ENCODE peak calls at places on chromosome 22, in four cellular contexts. One of them, this sample, is unnamed.

GRCh38 chr22:28237092-28237491 is 318.0 kb upstream of the PITPNB start:
- DNase-seq in PC-9: no peak
- DNase-seq in fibroblast of villous mesenchyme: peak; percentile 73
- DNase-seq in stomach: no peak
- DNase-seq in this sample: peak; percentile 41

GRCh38 chr22:33116846-33117547 is 58.8 kb upstream of the SYN3 start:
- DNase-seq in PC-9: peak; percentile 64
- DNase-seq in stomach: no peak
- DNase-seq in fibroblast of villous mesenchyme: no peak
- DNase-seq in this sample: no peak

GRCh38 chr22:47151490-47151889 is 389.0 kb downstream of the TBC1D22A start:
- DNase-seq in stomach: no peak
- DNase-seq in PC-9: no peak
- DNase-seq in fibroblast of villous mesenchyme: peak; percentile 25
- DNase-seq in this sample: peak; percentile 62

GRCh38 chr22:47205081-47205491 is 442.6 kb downstream of the TBC1D22A start:
- DNase-seq in PC-9: no peak
- DNase-seq in fibroblast of villous mesenchyme: no peak
- DNase-seq in stomach: peak; percentile 19
- DNase-seq in this sample: no peak

GRCh38 chr22:23199159-23199558 is 18.9 kb downstream of the BCR start:
- DNase-seq in fibroblast of villous mesenchyme: no peak
- DNase-seq in PC-9: no peak
- DNase-seq in stomach: no peak
- DNase-seq in this sample: peak; percentile 38

GRCh38 chr22:49364398-49364797 is 463.3 kb downstream of the BRD1 start:
- DNase-seq in fibroblast of villous mesenchyme: no peak
- DNase-seq in PC-9: no peak
- DNase-seq in stomach: peak; percentile 16
- DNase-seq in this sample: no peak

GRCh38 chr22:45640291-45640940 is 31.2 kb upstream of the ATXN10 start:
- DNase-seq in fibroblast of villous mesenchyme: no peak
- DNase-seq in PC-9: no peak
- DNase-seq in stomach: no peak
- DNase-seq in this sample: no peak

GRCh38 chr22:49671331-49672012 is 156.2 kb downstream of the BRD1 start:
- DNase-seq in PC-9: no peak
- DNase-seq in fibroblast of villous mesenchyme: no peak
- DNase-seq in stomach: peak; percentile 3
- DNase-seq in this sample: no peak

GRCh38 chr22:19566599-19567382 is 42.6 kb upstream of the CLDN5 start:
- DNase-seq in PC-9: no peak
- DNase-seq in fibroblast of villous mesenchyme: no peak
- DNase-seq in stomach: no peak
- DNase-seq in this sample: no peak

GRCh38 chr22:44425356-44425755 is 72.7 kb downstream of the RTL6 start:
- DNase-seq in stomach: no peak
- DNase-seq in PC-9: no peak
- DNase-seq in fibroblast of villous mesenchyme: no peak
- DNase-seq in this sample: no peak

GRCh38 chr22:47059701-47060161 is 297.3 kb downstream of the TBC1D22A start:
- DNase-seq in fibroblast of villous mesenchyme: peak; percentile 23
- DNase-seq in stomach: no peak
- DNase-seq in PC-9: no peak
- DNase-seq in this sample: peak; percentile 31

GRCh38 chr22:17972385-17973181 is 51.8 kb downstream of the MICAL3 start:
- DNase-seq in stomach: no peak
- DNase-seq in fibroblast of villous mesenchyme: peak; percentile 87
- DNase-seq in PC-9: peak; percentile 74
- DNase-seq in this sample: peak; percentile 74

GRCh38 chr22:17370036-17370765 is 941 bp downstream of the CECR2 start:
- DNase-seq in fibroblast of villous mesenchyme: no peak
- DNase-seq in stomach: no peak
- DNase-seq in PC-9: no peak
- DNase-seq in this sample: no peak

GRCh38 chr22:47057916-47058585 is 295.6 kb downstream of the TBC1D22A start:
- DNase-seq in stomach: no peak
- DNase-seq in fibroblast of villous mesenchyme: no peak
- DNase-seq in PC-9: no peak
- DNase-seq in this sample: no peak

GRCh38 chr22:47032091-47032943 is 269.9 kb downstream of the TBC1D22A start:
- DNase-seq in stomach: peak; percentile 82
- DNase-seq in PC-9: no peak
- DNase-seq in fibroblast of villous mesenchyme: no peak
- DNase-seq in this sample: no peak

GRCh38 chr22:22391543-22391942 is 117.0 kb downstream of the ZNF280B start:
- DNase-seq in PC-9: no peak
- DNase-seq in stomach: no peak
- DNase-seq in fibroblast of villous mesenchyme: no peak
- DNase-seq in this sample: no peak

GRCh38 chr22:20786048-20786447 is 12.1 kb downstream of the SERPIND1 start:
- DNase-seq in fibroblast of villous mesenchyme: no peak
- DNase-seq in PC-9: no peak
- DNase-seq in stomach: no peak
- DNase-seq in this sample: no peak

GRCh38 chr22:27982106-27982505 is 63.0 kb upstream of the PITPNB start:
- DNase-seq in fibroblast of villous mesenchyme: no peak
- DNase-seq in stomach: peak; percentile 15
- DNase-seq in PC-9: no peak
- DNase-seq in this sample: no peak

GRCh38 chr22:19419086-19419463 is 12.5 kb downstream of the HIRA start:
- DNase-seq in fibroblast of villous mesenchyme: no peak
- DNase-seq in PC-9: no peak
- DNase-seq in stomach: no peak
- DNase-seq in this sample: no peak

GRCh38 chr22:19879996-19880785 is 25.5 kb upstream of the GNB1L start:
- DNase-seq in fibroblast of villous mesenchyme: no peak
- DNase-seq in stomach: no peak
- DNase-seq in PC-9: no peak
- DNase-seq in this sample: no peak

GRCh38 chr22:46318576-46318975 is 16.9 kb upstream of the TRMU start:
- DNase-seq in fibroblast of villous mesenchyme: no peak
- DNase-seq in stomach: no peak
- DNase-seq in PC-9: no peak
- DNase-seq in this sample: no peak

GRCh38 chr22:20724676-20725454 is 49.0 kb upstream of the SERPIND1 start:
- DNase-seq in PC-9: no peak
- DNase-seq in fibroblast of villous mesenchyme: no peak
- DNase-seq in stomach: no peak
- DNase-seq in this sample: no peak

GRCh38 chr22:17773606-17774205 is 563 bp downstream of the BID start:
- DNase-seq in PC-9: peak; percentile 48
- DNase-seq in stomach: peak; percentile 59
- DNase-seq in fibroblast of villous mesenchyme: no peak
- DNase-seq in this sample: peak; percentile 43

GRCh38 chr22:31870890-31871289 is 73.4 kb upstream of the YWHAH start:
- DNase-seq in stomach: no peak
- DNase-seq in PC-9: no peak
- DNase-seq in fibroblast of villous mesenchyme: peak; percentile 71
- DNase-seq in this sample: peak; percentile 81

GRCh38 chr22:25714739-25715138 is 27.2 kb upstream of the MYO18B start:
- DNase-seq in fibroblast of villous mesenchyme: no peak
- DNase-seq in PC-9: no peak
- DNase-seq in stomach: no peak
- DNase-seq in this sample: no peak

GRCh38 chr22:35313311-35314121 is 13.8 kb downstream of the TOM1 start:
- DNase-seq in fibroblast of villous mesenchyme: peak; percentile 82
- DNase-seq in stomach: peak; percentile 24
- DNase-seq in PC-9: no peak
- DNase-seq in this sample: peak; percentile 63

GRCh38 chr22:33271390-33272161 is 213.4 kb upstream of the SYN3 start:
- DNase-seq in fibroblast of villous mesenchyme: no peak
- DNase-seq in PC-9: no peak
- DNase-seq in stomach: peak; percentile 87
- DNase-seq in this sample: peak; percentile 17

GRCh38 chr22:43158778-43159483 is 7.6 kb downstream of the TSPO start:
- DNase-seq in stomach: peak; percentile 55
- DNase-seq in fibroblast of villous mesenchyme: no peak
- DNase-seq in PC-9: no peak
- DNase-seq in this sample: no peak

DNA sequence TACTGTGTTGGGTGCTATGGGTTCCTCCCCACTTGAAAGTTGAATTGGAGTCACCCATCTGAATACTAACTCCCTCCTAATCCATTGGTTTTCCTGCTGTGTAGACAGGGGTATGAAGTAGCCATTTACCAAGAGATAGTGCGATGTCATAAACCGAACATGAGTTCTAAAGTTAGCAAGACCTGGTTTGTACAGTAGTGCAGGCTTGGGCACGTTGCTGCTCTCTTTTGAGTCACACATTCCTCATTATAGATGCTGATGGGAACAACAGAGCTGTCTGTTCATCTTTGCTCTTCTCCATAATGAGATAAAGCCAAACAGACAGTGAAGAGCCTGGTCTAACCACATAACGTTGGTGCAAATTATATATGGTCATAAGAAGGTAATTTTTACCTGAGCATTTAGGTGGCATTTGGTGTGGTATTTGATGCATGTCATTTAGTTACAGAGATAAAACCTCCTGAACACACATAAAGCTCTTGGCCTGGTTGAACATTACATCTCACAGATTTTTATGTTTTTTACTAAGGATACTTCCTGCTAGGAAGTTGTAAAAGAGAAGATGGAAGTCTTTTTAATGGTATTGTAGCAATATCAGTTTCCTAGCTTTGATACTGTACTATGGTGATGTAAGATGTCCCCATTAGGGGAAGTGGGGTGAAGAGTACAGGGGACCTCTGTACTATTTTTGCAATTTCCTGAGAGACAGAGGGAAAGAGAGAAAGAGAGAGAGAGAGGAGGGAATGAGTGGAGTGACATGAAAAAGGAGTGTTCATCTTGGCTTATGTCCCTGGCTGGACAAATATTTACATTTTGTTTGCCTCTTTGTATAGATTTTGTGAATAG is 27.9 kb downstream of the GRAP2 start:
- DNase-seq in PC-9: no peak
- DNase-seq in stomach: no peak
- DNase-seq in fibroblast of villous mesenchyme: no peak
- DNase-seq in this sample: no peak
- H3K4me3 ChIP-seq in PC-9: no peak overlapping the region
- H3K4me3 ChIP-seq in stomach: no peak overlapping the region
- H3K4me3 ChIP-seq in fibroblast of villous mesenchyme: no peak overlapping the region
- H3K4me3 ChIP-seq in this sample: no peak overlapping the region

GRCh38 chr22:37229805-37230672 is 14.0 kb downstream of the RAC2 start:
- DNase-seq in fibroblast of villous mesenchyme: peak; percentile 32
- DNase-seq in PC-9: peak; percentile 75
- DNase-seq in stomach: peak; percentile 67
- DNase-seq in this sample: no peak

GRCh38 chr22:37231406-37232139 is 12.5 kb downstream of the RAC2 start:
- DNase-seq in fibroblast of villous mesenchyme: no peak
- DNase-seq in PC-9: no peak
- DNase-seq in stomach: no peak
- DNase-seq in this sample: no peak

GRCh38 chr22:37230673-37231405 is 13.2 kb downstream of the RAC2 start:
- DNase-seq in stomach: no peak
- DNase-seq in PC-9: no peak
- DNase-seq in fibroblast of villous mesenchyme: no peak
- DNase-seq in this sample: peak; percentile 48

GRCh38 chr22:37228106-37229011 is 15.7 kb downstream of the RAC2 start:
- DNase-seq in stomach: no peak
- DNase-seq in PC-9: peak; percentile 72
- DNase-seq in fibroblast of villous mesenchyme: peak; percentile 37
- DNase-seq in this sample: peak; percentile 86

GRCh38 chr22:37229012-37229804 is 14.9 kb downstream of the RAC2 start:
- DNase-seq in PC-9: peak; percentile 73
- DNase-seq in fibroblast of villous mesenchyme: peak; percentile 83
- DNase-seq in stomach: no peak
- DNase-seq in this sample: peak; percentile 86
- H3K4me3 ChIP-seq in PC-9: no peak overlapping the region
- H3K4me3 ChIP-seq in fibroblast of villous mesenchyme: no peak overlapping the region
- H3K4me3 ChIP-seq in stomach: no peak overlapping the region
- H3K4me3 ChIP-seq in this sample: no peak overlapping the region

GRCh38 chr22:37419916-37420655 is 7.2 kb downstream of the ELFN2 start:
- DNase-seq in stomach: no peak
- DNase-seq in fibroblast of villous mesenchyme: peak; percentile 21
- DNase-seq in PC-9: peak; percentile 64
- DNase-seq in this sample: no peak
- H3K4me3 ChIP-seq in stomach: peak overlapping the region; percentile 25
- H3K4me3 ChIP-seq in fibroblast of villous mesenchyme: peak overlapping the region; percentile 51
- H3K4me3 ChIP-seq in PC-9: peak overlapping the region; percentile 60
- H3K4me3 ChIP-seq in this sample: peak overlapping the region; percentile 53

DNA sequence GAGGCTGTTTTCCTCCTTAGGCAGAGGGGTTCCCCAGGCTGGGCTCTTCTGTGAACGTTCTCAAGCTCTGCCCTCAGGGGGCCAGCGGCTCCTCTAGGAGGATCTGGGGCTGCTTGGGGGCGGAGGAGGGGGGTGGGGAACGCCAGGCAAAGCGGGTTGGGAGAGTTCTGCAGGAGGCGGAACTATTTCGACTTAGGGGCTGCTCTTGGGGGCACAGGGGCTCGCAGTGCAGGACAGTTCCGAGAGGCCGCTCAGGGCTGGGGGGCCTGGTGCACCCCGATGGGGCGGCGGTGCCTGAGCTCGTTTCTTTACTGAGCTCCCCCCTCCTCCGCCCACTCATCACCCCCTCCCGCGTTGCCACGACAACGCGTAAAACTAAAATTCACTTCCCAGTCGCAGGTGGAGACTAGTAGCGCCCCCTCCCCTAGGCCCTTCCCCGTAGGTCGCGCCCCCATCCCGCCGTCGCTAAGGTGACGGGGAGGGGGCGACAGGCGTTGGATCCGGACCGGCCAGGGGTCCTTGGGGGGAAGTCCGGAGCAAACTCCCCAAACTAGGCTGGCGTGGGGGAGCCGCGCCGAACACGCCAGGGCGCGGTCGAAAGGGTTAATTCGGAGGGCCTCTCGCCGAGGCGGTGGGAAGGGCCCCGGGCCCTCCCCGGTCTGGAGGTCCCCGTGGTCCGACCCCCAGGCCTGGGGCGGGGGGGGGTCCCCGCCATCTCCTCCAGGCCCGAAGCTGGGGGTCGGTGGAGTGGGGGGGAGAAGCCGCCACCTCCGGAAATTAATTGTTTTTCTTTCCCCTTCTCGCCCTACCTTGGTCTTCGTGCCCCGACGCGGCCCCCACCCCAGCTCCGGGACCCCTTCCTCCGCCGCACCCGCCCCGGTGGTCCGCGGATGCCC is 856 bp downstream of the SHANK3 start:
- DNase-seq in PC-9: peak; percentile 31
- DNase-seq in stomach: no peak
- DNase-seq in fibroblast of villous mesenchyme: no peak
- DNase-seq in this sample: no peak
- H3K4me3 ChIP-seq in PC-9: peak overlapping the region; percentile 18
- H3K4me3 ChIP-seq in stomach: peak overlapping the region; percentile 42
- H3K4me3 ChIP-seq in fibroblast of villous mesenchyme: no peak overlapping the region
- H3K4me3 ChIP-seq in this sample: no peak overlapping the region

DNA sequence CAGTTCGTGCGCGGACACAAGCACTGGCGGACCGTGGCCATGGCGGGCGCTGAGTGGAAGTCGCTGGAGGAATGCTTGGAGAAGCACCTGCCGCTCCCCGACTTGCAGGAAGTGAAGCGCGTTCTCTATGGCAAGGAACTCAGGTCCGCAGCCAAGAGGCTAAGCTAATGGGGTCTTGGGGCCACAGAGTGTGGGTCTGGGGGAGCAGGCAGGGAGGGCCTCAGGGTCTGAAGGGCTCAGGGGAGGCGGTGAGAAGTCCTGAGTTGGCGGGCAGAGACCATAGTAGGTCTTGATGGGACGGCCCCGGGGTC is 188 bp downstream of the UPB1 start:
- DNase-seq in PC-9: no peak
- DNase-seq in fibroblast of villous mesenchyme: no peak
- DNase-seq in stomach: no peak
- DNase-seq in this sample: no peak
- H3K4me3 ChIP-seq in PC-9: no peak overlapping the region
- H3K4me3 ChIP-seq in fibroblast of villous mesenchyme: no peak overlapping the region
- H3K4me3 ChIP-seq in stomach: no peak overlapping the region
- H3K4me3 ChIP-seq in this sample: no peak overlapping the region